ENCODE peak calls at places on chromosomes 12 and 14, in nine cellular contexts. A is fibroblast of lung, V is Karpas-422, I is mesenchymal stem cell, X is mammary epithelial cell, O is GM23248, T is HCT116, H is PC-3, F is IMR-90. P is an unnamed sample.

GRCh38 chr14:59464651-59465569 is at the start of gene GPR135:
- DNase-seq in O (peak; percentile 78), H (peak; percentile 87), A (peak; percentile 80), T (no peak), X (peak; percentile 26), V (peak; percentile 86), F (peak; percentile 56), I (peak; percentile 66), P (peak; percentile 90)

GRCh38 chr12:48988030-48988649 is 10.0 kb downstream of the WNT1 start:
- DNase-seq in O (peak; percentile 57), F (peak; percentile 37), X (no peak), V (peak; percentile 87), T (no peak), I (peak; percentile 54), A (no peak), H (peak; percentile 71), P (no peak)

GRCh38 chr14:97306785-97307246 is 509.6 kb downstream of the VRK1 start:
- DNase-seq in F (no peak), V (no peak), T (no peak), A (peak; percentile 78), O (no peak), H (peak; percentile 60), I (no peak), X (no peak), P (no peak)

GRCh38 chr14:60249321-60250251 is 565 bp downstream of the PPM1A start:
- DNase-seq in X (peak; percentile 63), F (peak; percentile 54), O (peak; percentile 81), T (peak; percentile 22), V (peak; percentile 92), A (peak; percentile 66), H (peak; percentile 88), I (peak; percentile 77), P (peak; percentile 93)

GRCh38 chr14:24677956-24678355 is 44.0 kb upstream of the GZMB start:
- DNase-seq in F (no peak), X (peak; percentile 58), I (no peak), A (no peak), H (no peak), T (no peak), V (no peak), O (no peak), P (no peak)

GRCh38 chr14:105467249-105467941 is 7.2 kb upstream of the CRIP2 start:
- DNase-seq in V (no peak), I (no peak), F (no peak), A (no peak), X (no peak), T (no peak), O (no peak), H (no peak), P (no peak)

GRCh38 chr14:55588259-55588699 is 8.3 kb downstream of the KTN1 start:
- DNase-seq in A (peak; percentile 59), F (peak; percentile 74), T (no peak), O (peak; percentile 79), H (peak; percentile 71), X (peak; percentile 48), V (no peak), I (peak; percentile 65), P (no peak)

GRCh38 chr12:68495666-68496065 is 115.0 kb upstream of the RAP1B start:
- DNase-seq in F (peak; percentile 69), T (no peak), H (no peak), A (peak; percentile 81), O (peak; percentile 64), X (no peak), V (no peak), I (peak; percentile 86), P (no peak)

GRCh38 chr12:100331871-100332270 is 25.0 kb upstream of the SLC17A8 start:
- DNase-seq in X (no peak), V (no peak), T (no peak), H (no peak), A (no peak), F (no peak), O (no peak), I (no peak), P (no peak)

GRCh38 chr12:51897181-51897580 is 9.3 kb downstream of the ANKRD33 start:
- DNase-seq in H (no peak), I (no peak), T (no peak), V (no peak), X (no peak), F (no peak), O (peak; percentile 60), A (peak; percentile 57), P (no peak)

GRCh38 chr12:11730299-11731041 is 81.0 kb downstream of the ETV6 start:
- DNase-seq in A (no peak), X (peak; percentile 73), V (no peak), T (peak; percentile 12), I (no peak), F (no peak), O (no peak), H (peak; percentile 74), P (no peak)

GRCh38 chr14:76394569-76394968 is 18.6 kb downstream of the ESRRB start:
- DNase-seq in A (no peak), X (no peak), V (no peak), H (no peak), O (no peak), T (no peak), F (no peak), I (no peak), P (no peak)

GRCh38 chr14:95075789-95076188 is 81.5 kb downstream of the DICER1 start:
- DNase-seq in I (no peak), H (no peak), O (no peak), X (no peak), F (no peak), V (no peak), T (no peak), A (no peak), P (no peak)

GRCh38 chr12:27627123-27627835 is 69.0 kb upstream of the REP15 start:
- DNase-seq in H (peak; percentile 87), V (no peak), T (no peak), X (peak; percentile 78), O (peak; percentile 94), A (peak; percentile 91), F (peak; percentile 79), I (peak; percentile 64), P (no peak)

GRCh38 chr12:69904761-69905160 is 79.7 kb downstream of the MYRFL start:
- DNase-seq in H (no peak), V (peak; percentile 64), A (peak; percentile 92), O (peak; percentile 67), X (no peak), I (peak; percentile 40), F (peak; percentile 51), T (no peak), P (no peak)

GRCh38 chr12:116818341-116818856 is 62.8 kb downstream of the HRK start:
- DNase-seq in I (peak; percentile 15), F (peak; percentile 23), A (peak; percentile 22), O (peak; percentile 54), H (peak; percentile 39), V (peak; percentile 63), X (no peak), T (no peak), P (peak; percentile 71)

GRCh38 chr12:132170094-132170636 is 25.9 kb downstream of the NOC4L start:
- DNase-seq in O (peak; percentile 83), I (peak; percentile 51), H (peak; percentile 63), V (no peak), X (no peak), T (no peak), F (peak; percentile 75), A (peak; percentile 95), P (peak; percentile 66)

GRCh38 chr12:57236224-57236924 is 6.9 kb downstream of the SHMT2 start:
- DNase-seq in F (no peak), V (peak; percentile 78), H (no peak), A (no peak), I (no peak), O (peak; percentile 40), X (no peak), T (no peak), P (no peak)

DNA sequence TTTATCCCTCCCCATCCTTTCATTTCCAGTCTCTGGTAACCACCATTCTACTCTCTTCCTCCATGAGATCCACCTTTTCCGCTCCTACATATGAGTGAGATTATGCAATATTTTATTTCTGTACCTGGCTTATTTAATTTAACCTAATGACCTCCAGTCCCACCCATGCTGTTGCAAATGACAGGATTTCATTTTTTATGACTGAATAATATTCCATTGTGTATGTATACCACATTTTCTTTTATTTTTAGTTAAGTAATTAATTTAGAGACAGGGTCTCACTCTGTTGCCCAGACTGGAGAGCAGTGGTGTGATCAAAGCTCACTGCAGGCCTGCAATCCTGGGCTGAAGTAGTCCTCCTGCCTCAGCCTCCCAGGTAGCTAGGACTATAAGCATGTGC is 2.6 kb downstream of the LRRK2 start:
- DNase-seq in O (no peak), A (no peak), F (no peak), V (no peak), H (no peak), T (no peak), I (no peak), X (no peak), P (no peak)
- H3K4me1 ChIP-seq in O (peaks cover 32% of the 10 kb centered on the region), A (peaks cover 4% of the 10 kb centered on the region), F (peaks cover 2% of the 10 kb centered on the region), V (peaks cover 37% of the 10 kb centered on the region), H (no peaks in the 10 kb centered on the region), T (no peaks in the 10 kb centered on the region), I (peaks cover 7% of the 10 kb centered on the region), X (peaks cover 22% of the 10 kb centered on the region), P (no peaks in the 10 kb centered on the region)

DNA sequence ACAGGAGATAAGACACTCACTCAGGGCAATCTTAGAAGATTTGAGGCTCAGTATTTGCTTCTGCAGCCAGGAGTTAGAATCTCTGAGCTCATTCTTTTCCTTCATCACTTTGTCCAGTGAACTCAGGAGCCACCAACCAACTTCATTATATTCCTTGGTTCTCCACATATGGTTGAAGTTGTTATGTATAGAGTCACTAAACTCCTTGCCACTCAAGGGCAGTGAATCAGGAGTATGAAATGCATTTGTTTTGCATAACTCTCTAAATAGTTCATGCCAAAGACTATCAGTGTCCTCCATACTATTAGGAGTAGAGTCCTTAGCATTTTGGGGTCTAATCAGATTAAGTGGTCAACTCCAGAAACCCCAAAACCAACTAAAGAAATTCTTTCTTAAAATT is 150.6 kb downstream of the CCDC59 start:
- DNase-seq in I (no peak), A (peak; percentile 30), T (no peak), O (no peak), F (no peak), X (no peak), H (no peak), V (no peak), P (no peak)
- H3K9ac ChIP-seq in I (no peak overlapping the region), A (no peak overlapping the region), T (no peak overlapping the region), O (no peak overlapping the region), F (no peak overlapping the region), X (no peak overlapping the region), H (no peak overlapping the region), V (no peak overlapping the region), P (no peak overlapping the region)

GRCh38 chr14:102584871-102585869 is 7.3 kb upstream of the RCOR1 start:
- DNase-seq in V (no peak), F (no peak), H (peak; percentile 58), O (no peak), T (no peak), I (peak; percentile 70), X (no peak), A (peak; percentile 24), P (no peak)
- H3K4me3 ChIP-seq in V (no peak overlapping the region), F (no peak overlapping the region), H (no peak overlapping the region), O (no peak overlapping the region), T (no peak overlapping the region), I (no peak overlapping the region), X (no peak overlapping the region), A (no peak overlapping the region), P (no peak overlapping the region)

DNA sequence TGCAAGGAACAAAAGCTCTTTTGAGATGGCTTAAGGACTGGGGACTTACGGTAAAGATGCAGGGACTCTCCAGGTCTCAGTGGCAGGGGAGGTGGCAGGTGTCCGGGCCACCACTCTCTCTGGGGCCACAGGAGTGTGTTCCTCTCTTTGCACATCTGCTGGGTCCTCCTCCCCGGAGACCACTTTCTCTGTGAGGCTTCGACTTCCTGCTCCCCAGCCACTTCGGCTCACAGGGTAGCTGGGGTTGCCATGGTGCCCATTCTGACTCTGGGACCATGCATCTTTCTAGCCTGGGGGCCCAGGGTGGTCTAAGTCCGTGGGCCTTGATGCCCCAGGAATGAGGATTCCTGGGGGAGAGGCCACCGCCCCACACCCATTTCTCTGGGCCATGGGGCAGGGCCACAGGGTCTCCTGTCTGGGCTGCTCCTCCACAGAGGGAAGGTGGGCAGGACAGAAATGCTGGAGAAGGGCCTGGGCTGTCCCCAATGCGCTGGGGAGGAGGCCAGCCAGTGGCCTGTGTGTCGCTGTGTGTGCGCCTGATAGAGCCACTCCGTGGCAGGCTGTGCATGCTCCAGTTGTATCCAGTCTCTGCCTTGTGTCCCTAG is 38.5 kb downstream of the CCDC92 start:
- DNase-seq in A (no peak), H (no peak), X (no peak), O (no peak), I (no peak), F (no peak), T (no peak), V (no peak), P (peak; percentile 29)
- H3K4me1 ChIP-seq in A (no peaks in the 10 kb centered on the region), H (no peaks in the 10 kb centered on the region), X (no peaks in the 10 kb centered on the region), O (no peaks in the 10 kb centered on the region), I (peaks cover 15% of the 10 kb centered on the region), F (peaks cover 6% of the 10 kb centered on the region), T (no peaks in the 10 kb centered on the region), V (peaks cover 6% of the 10 kb centered on the region), P (peaks cover 3% of the 10 kb centered on the region)

P was measured in kidney.